ENCODE peak calls at places on chromosomes 12 and 14, in five cellular contexts. One of them, this sample, is unnamed.

GRCh38 chr14:104898870-104899510 is 25.7 kb upstream of the PLD4 start:
- DNase-seq in H9: peak; percentile 30
- DNase-seq in mesenchymal stem cell: no peak
- DNase-seq in neuronal stem cell: no peak
- DNase-seq in IMR-90: no peak
- DNase-seq in this sample: no peak

GRCh38 chr12:47317182-47317915 is 237.6 kb upstream of the AMIGO2 start:
- DNase-seq in neuronal stem cell: no peak
- DNase-seq in H9: no peak
- DNase-seq in mesenchymal stem cell: no peak
- DNase-seq in IMR-90: no peak
- DNase-seq in this sample: no peak

GRCh38 chr12:10027311-10028099 is 3.0 kb upstream of the CLEC9A start:
- DNase-seq in H9: no peak
- DNase-seq in IMR-90: peak; percentile 13
- DNase-seq in mesenchymal stem cell: peak; percentile 73
- DNase-seq in neuronal stem cell: no peak
- DNase-seq in this sample: no peak

GRCh38 chr12:89817501-89818226 is 109.0 kb upstream of the ATP2B1 start:
- DNase-seq in mesenchymal stem cell: peak; percentile 39
- DNase-seq in neuronal stem cell: no peak
- DNase-seq in H9: no peak
- DNase-seq in IMR-90: peak; percentile 25
- DNase-seq in this sample: no peak

GRCh38 chr14:20683896-20684661 is at the start of gene RNASE4:
- DNase-seq in mesenchymal stem cell: peak; percentile 93
- DNase-seq in H9: peak; percentile 80
- DNase-seq in IMR-90: peak; percentile 93
- DNase-seq in neuronal stem cell: peak; percentile 66
- DNase-seq in this sample: peak; percentile 97

GRCh38 chr14:36361210-36361853 is 40.9 kb upstream of the MBIP start:
- DNase-seq in neuronal stem cell: no peak
- DNase-seq in mesenchymal stem cell: no peak
- DNase-seq in IMR-90: no peak
- DNase-seq in H9: no peak
- DNase-seq in this sample: no peak

GRCh38 chr12:3933074-3933818 is 60.0 kb upstream of the PARP11 start:
- DNase-seq in mesenchymal stem cell: no peak
- DNase-seq in H9: no peak
- DNase-seq in neuronal stem cell: no peak
- DNase-seq in IMR-90: no peak
- DNase-seq in this sample: no peak

GRCh38 chr12:130807309-130807708 is 31.7 kb downstream of the STX2 start:
- DNase-seq in H9: no peak
- DNase-seq in IMR-90: no peak
- DNase-seq in mesenchymal stem cell: no peak
- DNase-seq in neuronal stem cell: no peak
- DNase-seq in this sample: no peak

GRCh38 chr14:65750906-65751305 is 338.4 kb downstream of the FUT8 start:
- DNase-seq in H9: no peak
- DNase-seq in neuronal stem cell: no peak
- DNase-seq in IMR-90: no peak
- DNase-seq in mesenchymal stem cell: no peak
- DNase-seq in this sample: peak; percentile 19

GRCh38 chr12:124027753-124028559 is 54.9 kb downstream of the ZNF664 start:
- DNase-seq in IMR-90: no peak
- DNase-seq in H9: peak; percentile 26
- DNase-seq in mesenchymal stem cell: no peak
- DNase-seq in neuronal stem cell: no peak
- DNase-seq in this sample: no peak

GRCh38 chr14:23094666-23095195 is at the start of gene ACIN1:
- DNase-seq in mesenchymal stem cell: peak; percentile 93
- DNase-seq in H9: no peak
- DNase-seq in neuronal stem cell: peak; percentile 89
- DNase-seq in IMR-90: peak; percentile 86
- DNase-seq in this sample: peak; percentile 97

GRCh38 chr14:93997933-93998870 is 1.1 kb downstream of the CCDC197 start:
- DNase-seq in neuronal stem cell: no peak
- DNase-seq in IMR-90: no peak
- DNase-seq in mesenchymal stem cell: no peak
- DNase-seq in H9: no peak
- DNase-seq in this sample: no peak

GRCh38 chr12:32366704-32367103 is 32.7 kb upstream of the FGD4 start:
- DNase-seq in neuronal stem cell: no peak
- DNase-seq in H9: no peak
- DNase-seq in IMR-90: no peak
- DNase-seq in mesenchymal stem cell: no peak
- DNase-seq in this sample: no peak

GRCh38 chr12:50598321-50598862 is 93.6 kb downstream of the DIP2B start:
- DNase-seq in neuronal stem cell: no peak
- DNase-seq in IMR-90: peak; percentile 35
- DNase-seq in H9: no peak
- DNase-seq in mesenchymal stem cell: peak; percentile 28
- DNase-seq in this sample: no peak

GRCh38 chr12:77337327-77337726 is 272.0 kb upstream of the E2F7 start:
- DNase-seq in IMR-90: no peak
- DNase-seq in H9: no peak
- DNase-seq in mesenchymal stem cell: no peak
- DNase-seq in neuronal stem cell: no peak
- DNase-seq in this sample: no peak

GRCh38 chr14:89391123-89391522 is 25.9 kb downstream of the FOXN3 start:
- DNase-seq in neuronal stem cell: no peak
- DNase-seq in IMR-90: peak; percentile 17
- DNase-seq in mesenchymal stem cell: no peak
- DNase-seq in H9: no peak
- DNase-seq in this sample: no peak

GRCh38 chr14:29521526-29522137 is 406.0 kb downstream of the PRKD1 start:
- DNase-seq in neuronal stem cell: peak; percentile 38
- DNase-seq in mesenchymal stem cell: no peak
- DNase-seq in IMR-90: peak; percentile 6
- DNase-seq in H9: peak; percentile 46
- DNase-seq in this sample: peak; percentile 60

GRCh38 chr12:122207391-122207790 is 3.9 kb downstream of the B3GNT4 start:
- DNase-seq in mesenchymal stem cell: no peak
- DNase-seq in H9: no peak
- DNase-seq in IMR-90: no peak
- DNase-seq in neuronal stem cell: no peak
- DNase-seq in this sample: no peak

GRCh38 chr12:128365831-128366231 is 98.9 kb downstream of the TMEM132C start:
- DNase-seq in IMR-90: no peak
- DNase-seq in neuronal stem cell: peak; percentile 27
- DNase-seq in H9: peak; percentile 72
- DNase-seq in mesenchymal stem cell: no peak
- DNase-seq in this sample: peak; percentile 58

GRCh38 chr14:99440278-99440677 is 40.4 kb downstream of the SETD3 start:
- DNase-seq in IMR-90: no peak
- DNase-seq in H9: no peak
- DNase-seq in neuronal stem cell: no peak
- DNase-seq in mesenchymal stem cell: no peak
- DNase-seq in this sample: no peak

GRCh38 chr14:36975834-36976233 is 196.6 kb downstream of the SLC25A21 start:
- DNase-seq in neuronal stem cell: no peak
- DNase-seq in IMR-90: peak; percentile 25
- DNase-seq in mesenchymal stem cell: peak; percentile 35
- DNase-seq in H9: no peak
- DNase-seq in this sample: peak; percentile 71

GRCh38 chr12:57005980-57006808 is at the start of gene ZBTB39:
- DNase-seq in neuronal stem cell: peak; percentile 63
- DNase-seq in H9: peak; percentile 75
- DNase-seq in mesenchymal stem cell: peak; percentile 54
- DNase-seq in IMR-90: peak; percentile 35
- DNase-seq in this sample: peak; percentile 59

GRCh38 chr12:117342682-117343081 is 18.7 kb downstream of the NOS1 start:
- DNase-seq in mesenchymal stem cell: no peak
- DNase-seq in neuronal stem cell: no peak
- DNase-seq in IMR-90: no peak
- DNase-seq in H9: no peak
- DNase-seq in this sample: no peak

GRCh38 chr14:98731701-98732100 is 540.3 kb downstream of the BCL11B start:
- DNase-seq in IMR-90: no peak
- DNase-seq in mesenchymal stem cell: no peak
- DNase-seq in neuronal stem cell: no peak
- DNase-seq in H9: no peak
- DNase-seq in this sample: no peak

GRCh38 chr14:64191756-64192155 is 102.4 kb downstream of the ESR2 start:
- DNase-seq in mesenchymal stem cell: peak; percentile 90
- DNase-seq in IMR-90: peak; percentile 96
- DNase-seq in neuronal stem cell: no peak
- DNase-seq in H9: no peak
- DNase-seq in this sample: peak; percentile 50

GRCh38 chr14:101018561-101019290 is 115.2 kb upstream of the RTL1 start:
- DNase-seq in neuronal stem cell: no peak
- DNase-seq in mesenchymal stem cell: no peak
- DNase-seq in IMR-90: no peak
- DNase-seq in H9: peak; percentile 10
- DNase-seq in this sample: no peak

GRCh38 chr12:122891661-122892525 is 4.0 kb downstream of the VPS37B start:
- DNase-seq in IMR-90: peak; percentile 88
- DNase-seq in H9: peak; percentile 77
- DNase-seq in neuronal stem cell: peak; percentile 68
- DNase-seq in mesenchymal stem cell: peak; percentile 88
- DNase-seq in this sample: peak; percentile 67

GRCh38 chr12:120091371-120092090 is 25.0 kb downstream of the RAB35 start:
- DNase-seq in H9: no peak
- DNase-seq in neuronal stem cell: no peak
- DNase-seq in mesenchymal stem cell: no peak
- DNase-seq in IMR-90: no peak
- DNase-seq in this sample: no peak

GRCh38 chr12:3305904-3306619 is 184.9 kb upstream of the PRMT8 start:
- DNase-seq in neuronal stem cell: no peak
- DNase-seq in mesenchymal stem cell: no peak
- DNase-seq in IMR-90: no peak
- DNase-seq in H9: no peak
- DNase-seq in this sample: no peak

GRCh38 chr12:51863921-51864700 is 15.6 kb upstream of the FIGNL2 start:
- DNase-seq in neuronal stem cell: peak; percentile 79
- DNase-seq in mesenchymal stem cell: peak; percentile 65
- DNase-seq in H9: peak; percentile 93
- DNase-seq in IMR-90: no peak
- DNase-seq in this sample: peak; percentile 89

GRCh38 chr12:51865470-51865745 is 16.9 kb upstream of the FIGNL2 start:
- DNase-seq in mesenchymal stem cell: no peak
- DNase-seq in IMR-90: no peak
- DNase-seq in neuronal stem cell: no peak
- DNase-seq in H9: no peak
- DNase-seq in this sample: no peak

GRCh38 chr12:51865757-51866270 is 17.3 kb upstream of the FIGNL2 start:
- DNase-seq in neuronal stem cell: no peak
- DNase-seq in H9: no peak
- DNase-seq in mesenchymal stem cell: no peak
- DNase-seq in IMR-90: no peak
- DNase-seq in this sample: peak; percentile 31

GRCh38 chr12:51866324-51866723 is 17.8 kb upstream of the FIGNL2 start:
- DNase-seq in mesenchymal stem cell: no peak
- DNase-seq in H9: no peak
- DNase-seq in IMR-90: no peak
- DNase-seq in neuronal stem cell: no peak
- DNase-seq in this sample: no peak

GRCh38 chr12:51864701-51865469 is 16.4 kb upstream of the FIGNL2 start:
- DNase-seq in IMR-90: no peak
- DNase-seq in mesenchymal stem cell: no peak
- DNase-seq in neuronal stem cell: no peak
- DNase-seq in H9: peak; percentile 51
- DNase-seq in this sample: peak; percentile 21
- H2BK120ac ChIP-seq in IMR-90: no peak overlapping the region
- H2BK120ac ChIP-seq in mesenchymal stem cell: peak overlapping the region; percentile 75
- H2BK120ac ChIP-seq in neuronal stem cell: no peak overlapping the region
- H2BK120ac ChIP-seq in H9: no peak overlapping the region
- H2BK120ac ChIP-seq in this sample: no peak overlapping the region

DNA sequence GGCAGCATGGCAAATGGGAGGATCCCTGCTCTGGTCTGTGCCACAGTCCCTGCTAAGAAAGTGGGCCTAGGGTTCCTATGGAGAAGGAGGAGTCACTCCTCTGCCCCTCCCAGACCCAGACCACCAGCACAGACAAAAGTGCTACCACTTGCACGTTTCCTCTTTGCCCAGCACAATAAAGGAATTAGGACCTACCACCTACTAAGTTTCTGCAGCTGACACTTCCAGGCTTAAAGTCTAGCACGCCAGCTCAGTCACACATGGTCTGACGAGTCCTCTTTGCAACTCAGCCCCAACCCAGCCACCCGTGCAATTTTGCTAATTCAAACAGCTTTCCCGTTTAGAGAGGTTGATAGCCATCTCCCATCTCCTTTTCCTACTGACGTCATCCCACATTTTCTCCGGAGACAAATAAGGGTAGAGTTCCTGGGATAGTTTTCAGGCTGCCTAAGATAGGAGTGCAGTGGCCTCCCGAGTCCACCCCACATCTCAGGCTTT is 66.2 kb upstream of the PTGR2 start:
- DNase-seq in mesenchymal stem cell: peak; percentile 97
- DNase-seq in neuronal stem cell: peak; percentile 70
- DNase-seq in IMR-90: peak; percentile 93
- DNase-seq in H9: peak; percentile 36
- DNase-seq in this sample: peak; percentile 90
- H2BK120ac ChIP-seq in mesenchymal stem cell: peak overlapping the region; percentile 68
- H2BK120ac ChIP-seq in neuronal stem cell: no peak overlapping the region
- H2BK120ac ChIP-seq in IMR-90: peak overlapping the region; percentile 81
- H2BK120ac ChIP-seq in H9: no peak overlapping the region
- H2BK120ac ChIP-seq in this sample: no peak overlapping the region

GRCh38 chr14:24212924-24213865 is at the start of gene CHMP4A:
- DNase-seq in IMR-90: peak; percentile 99
- DNase-seq in mesenchymal stem cell: peak; percentile 99
- DNase-seq in neuronal stem cell: peak; percentile 94
- DNase-seq in H9: peak; percentile 99
- DNase-seq in this sample: peak; percentile 100
- H2BK120ac ChIP-seq in IMR-90: peak within 1 kb of the TSS; percentile 50
- H2BK120ac ChIP-seq in mesenchymal stem cell: peak within 1 kb of the TSS; percentile 78
- H2BK120ac ChIP-seq in neuronal stem cell: no peak within 1 kb of the TSS
- H2BK120ac ChIP-seq in H9: peak within 1 kb of the TSS; percentile 63
- H2BK120ac ChIP-seq in this sample: no peak within 1 kb of the TSS

GRCh38 chr14:68669644-68670343 is 123.1 kb downstream of the ZFP36L1 start:
- DNase-seq in H9: no peak
- DNase-seq in IMR-90: no peak
- DNase-seq in mesenchymal stem cell: no peak
- DNase-seq in neuronal stem cell: no peak
- DNase-seq in this sample: no peak
- H2BK120ac ChIP-seq in H9: no peak overlapping the region
- H2BK120ac ChIP-seq in IMR-90: peak overlapping the region; percentile 8
- H2BK120ac ChIP-seq in mesenchymal stem cell: peak overlapping the region; percentile 43
- H2BK120ac ChIP-seq in neuronal stem cell: no peak overlapping the region
- H2BK120ac ChIP-seq in this sample: no peak overlapping the region